ENCODE peak calls at places on chromosome 19, in six cellular contexts. V is thoracic aorta, J is psoas muscle, P is glutamatergic neuron, B is WERI-Rb-1, Y is heart right ventricle. L is an unnamed sample.

GRCh38 chr19:46717034-46717715 is at the start of gene PRKD2:
- DNase-seq in P (peak), B (peak), Y (peak), J (peak), V (peak), L (peak)

GRCh38 chr19:3066482-3067049 is 4.3 kb upstream of the TLE5 start:
- DNase-seq in V (no peak), P (no peak), J (no peak), Y (no peak), B (no peak), L (no peak)

GRCh38 chr19:50269653-50270052 is 59.5 kb downstream of the KCNC3 start:
- DNase-seq in J (no peak), V (no peak), Y (no peak), P (no peak), B (no peak), L (no peak)

GRCh38 chr19:2560369-2560768 is 84.4 kb downstream of the GADD45B start:
- DNase-seq in J (no peak), V (no peak), P (no peak), Y (no peak), B (no peak), L (no peak)

GRCh38 chr19:48627211-48627864 is 8.0 kb downstream of the SPHK2 start:
- DNase-seq in V (no peak), J (no peak), Y (no peak), P (no peak), B (no peak), L (no peak)

GRCh38 chr19:34505321-34506025 is 23.9 kb downstream of the WTIP start:
- DNase-seq in P (no peak), J (no peak), V (no peak), Y (no peak), B (no peak), L (no peak)

GRCh38 chr19:27750697-27751391 is 1462.1 kb downstream of the UQCRFS1 start:
- DNase-seq in P (no peak), J (no peak), Y (no peak), V (no peak), B (no peak), L (no peak)

GRCh38 chr19:49690656-49691242 is at the start of gene CPT1C:
- DNase-seq in V (no peak), P (peak), J (peak), B (peak), Y (peak), L (peak)

GRCh38 chr19:19547674-19548345 is 9.7 kb downstream of the CILP2 start:
- DNase-seq in V (no peak), J (no peak), B (no peak), P (no peak), Y (peak), L (no peak)

GRCh38 chr19:16036397-16036925 is 39.8 kb upstream of the TPM4 start:
- DNase-seq in Y (no peak), B (no peak), V (no peak), P (no peak), J (no peak), L (no peak)

GRCh38 chr19:10018219-10018618 is 4.9 kb downstream of the RDH8 start:
- DNase-seq in P (no peak), J (no peak), V (no peak), Y (no peak), B (no peak), L (no peak)

GRCh38 chr19:51195316-51195586 is 29.6 kb upstream of the CD33 start:
- DNase-seq in Y (no peak), J (no peak), B (no peak), V (no peak), P (no peak), L (no peak)

GRCh38 chr19:49553451-49554271 is 25.9 kb downstream of the RCN3 start:
- DNase-seq in P (no peak), Y (no peak), V (no peak), J (no peak), B (no peak), L (no peak)

GRCh38 chr19:51201712-51202111 is 23.2 kb upstream of the CD33 start:
- DNase-seq in J (no peak), P (no peak), B (no peak), Y (no peak), V (no peak), L (no peak)

GRCh38 chr19:58356971-58357797 is 3.9 kb upstream of the A1BG start:
- DNase-seq in V (no peak), Y (no peak), P (no peak), J (no peak), B (no peak), L (no peak)

GRCh38 chr19:40521276-40521675 is 54.5 kb downstream of the SPTBN4 start:
- DNase-seq in V (no peak), B (peak), P (no peak), Y (no peak), J (no peak), L (no peak)

GRCh38 chr19:47331931-47332547 is at the start of gene C5AR2:
- DNase-seq in P (no peak), V (no peak), J (peak), Y (no peak), B (no peak), L (no peak)

GRCh38 chr19:44969437-44969836 is 14.3 kb downstream of the CLPTM1 start:
- DNase-seq in Y (no peak), J (no peak), V (no peak), B (no peak), P (no peak), L (no peak)

GRCh38 chr19:5941673-5942072 is 27.6 kb downstream of the CAPS start:
- DNase-seq in Y (no peak), B (no peak), J (no peak), P (no peak), V (no peak), L (no peak)

GRCh38 chr19:6216996-6217751 is 62.6 kb downstream of the MLLT1 start:
- DNase-seq in J (no peak), B (peak), V (no peak), Y (peak), P (peak), L (no peak)

GRCh38 chr19:32240316-32240715 is 105.1 kb upstream of the ZNF507 start:
- DNase-seq in J (no peak), B (no peak), P (no peak), V (no peak), Y (no peak), L (no peak)

GRCh38 chr19:41427647-41428480 is 690 bp upstream of the B3GNT8 start:
- DNase-seq in P (peak), Y (peak), B (no peak), V (no peak), J (peak), L (no peak)

GRCh38 chr19:43777163-43777700 is 3.5 kb downstream of the KCNN4 start:
- DNase-seq in V (no peak), B (no peak), P (no peak), Y (no peak), J (no peak), L (no peak)

GRCh38 chr19:34838753-34839431 is 65.9 kb upstream of the ZNF599 start:
- DNase-seq in B (peak), J (peak), P (peak), Y (peak), V (no peak), L (no peak)

GRCh38 chr19:58367698-58368454 is 5.3 kb upstream of the ZNF497 start:
- DNase-seq in V (no peak), J (no peak), Y (no peak), P (no peak), B (no peak), L (no peak)

GRCh38 chr19:46065486-46065885 is 24.7 kb upstream of the IGFL4 start:
- DNase-seq in J (no peak), P (no peak), Y (no peak), V (no peak), B (no peak), L (no peak)

GRCh38 chr19:54173951-54174817 is 1.2 kb upstream of the TMC4 start:
- DNase-seq in J (no peak), V (no peak), P (no peak), B (no peak), Y (no peak), L (no peak)

GRCh38 chr19:50556236-50557008 is 11.8 kb downstream of the LRRC4B start:
- DNase-seq in Y (peak), P (peak), B (peak), J (peak), V (no peak), L (peak)

GRCh38 chr19:3250675-3251074 is 26.2 kb downstream of the CELF5 start:
- DNase-seq in B (peak), V (no peak), J (no peak), Y (no peak), P (peak), L (no peak)

GRCh38 chr19:19334063-19334988 is 13.7 kb downstream of the MAU2 start:
- DNase-seq in J (no peak), B (no peak), Y (no peak), P (no peak), V (no peak), L (no peak)

GRCh38 chr19:16037424-16038195 is 38.7 kb upstream of the TPM4 start:
- DNase-seq in B (no peak), Y (no peak), V (no peak), P (no peak), J (no peak), L (no peak)

GRCh38 chr19:29596885-29597525 is 9.1 kb upstream of the POP4 start:
- DNase-seq in B (peak), P (no peak), J (no peak), Y (no peak), V (no peak), L (no peak)

GRCh38 chr19:6532244-6532999 is 1.6 kb downstream of the TNFSF9 start:
- DNase-seq in Y (no peak), B (no peak), V (no peak), J (no peak), P (no peak), L (no peak)

DNA sequence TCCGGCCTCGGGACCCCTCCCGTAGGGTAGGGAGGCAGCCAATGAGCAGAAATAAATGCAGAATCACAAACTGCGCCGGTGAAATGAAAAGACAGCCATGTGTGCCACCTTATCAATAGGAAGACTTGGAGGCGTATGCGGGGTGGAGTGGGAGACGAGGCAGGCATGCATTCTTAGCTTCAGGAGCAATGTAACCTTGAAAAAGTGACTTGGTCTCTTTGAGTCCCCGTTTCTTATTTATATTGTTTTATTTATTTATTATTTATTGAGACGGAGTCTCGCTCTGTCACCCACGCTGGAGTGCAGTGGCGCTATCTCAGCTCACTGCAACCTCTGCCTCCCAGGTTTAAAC is 16.0 kb downstream of the SSC5D start:
- DNase-seq in J (no peak), P (no peak), V (no peak), B (no peak), Y (no peak), L (no peak)
- TF ChIP-seq CTCF in J (no peak), P (peak), V (no peak), B (no peak), Y (no peak), L (no peak)

DNA sequence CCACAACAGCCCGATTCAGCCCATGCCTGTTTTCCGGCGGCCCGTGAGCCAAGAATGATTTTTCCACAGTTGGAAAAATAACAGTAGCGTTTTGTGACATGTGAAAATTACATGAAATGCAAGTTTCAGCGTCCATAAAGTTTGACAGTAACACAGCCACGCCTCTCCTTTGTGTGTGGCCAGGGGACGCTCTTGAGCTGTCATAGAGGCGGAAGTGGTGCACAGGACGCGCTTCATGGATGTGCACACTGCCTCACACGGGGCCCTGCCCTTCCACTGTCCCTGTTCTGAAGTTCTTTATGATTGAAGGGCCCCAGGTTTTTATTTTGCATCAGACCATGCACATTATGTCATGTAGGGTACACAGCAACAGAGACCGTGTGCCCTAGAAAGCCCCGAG is 12.4 kb upstream of the ELAVL1 start:
- DNase-seq in V (no peak), Y (no peak), P (no peak), J (no peak), B (peak), L (no peak)
- TF ChIP-seq CTCF in V (no peak), Y (no peak), P (no peak), J (peak), B (peak), L (no peak)

GRCh38 chr19:11361037-11361770 is 6.0 kb downstream of the PLPPR2 start:
- DNase-seq in Y (peak), B (peak), J (no peak), P (peak), V (no peak), L (no peak)
- TF ChIP-seq CTCF in Y (no peak), B (no peak), J (no peak), P (peak), V (no peak), L (no peak)

GRCh38 chr19:18160792-18161690 is 8.1 kb downstream of the PIK3R2 start:
- DNase-seq in V (no peak), J (peak), Y (peak), P (peak), B (peak), L (peak)
- TF ChIP-seq CTCF in V (peak), J (peak), Y (peak), P (peak), B (peak), L (peak)

GRCh38 chr19:14871619-14872230 is 14.2 kb downstream of the OR7A17 start:
- DNase-seq in V (no peak), J (no peak), P (no peak), Y (no peak), B (no peak), L (no peak)
- TF ChIP-seq CTCF in V (no peak), J (peak), P (peak), Y (peak), B (no peak), L (peak)

DNA sequence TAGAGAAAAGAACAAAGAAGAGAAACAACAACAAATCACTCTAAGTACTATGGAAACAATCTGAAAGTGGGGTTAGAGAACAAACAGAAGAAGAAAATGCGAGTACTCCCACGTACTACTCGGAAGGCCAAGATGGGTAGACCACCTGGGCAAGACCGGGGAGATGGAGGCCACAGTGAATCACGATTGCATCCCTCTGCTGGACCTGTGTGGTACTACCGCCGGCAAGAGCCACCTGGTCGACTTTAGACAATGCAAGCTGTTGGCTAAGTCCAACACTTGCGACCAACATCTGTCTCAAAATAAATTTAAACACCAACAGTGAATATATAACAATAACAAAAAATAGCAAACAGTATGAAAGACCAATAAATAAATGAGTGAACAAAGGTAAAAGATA is 45.5 kb upstream of the ZNF91 start:
- DNase-seq in Y (no peak), P (peak), V (no peak), B (peak), J (no peak), L (no peak)
- TF ChIP-seq CTCF in Y (peak), P (peak), V (peak), B (peak), J (peak), L (no peak)

DNA sequence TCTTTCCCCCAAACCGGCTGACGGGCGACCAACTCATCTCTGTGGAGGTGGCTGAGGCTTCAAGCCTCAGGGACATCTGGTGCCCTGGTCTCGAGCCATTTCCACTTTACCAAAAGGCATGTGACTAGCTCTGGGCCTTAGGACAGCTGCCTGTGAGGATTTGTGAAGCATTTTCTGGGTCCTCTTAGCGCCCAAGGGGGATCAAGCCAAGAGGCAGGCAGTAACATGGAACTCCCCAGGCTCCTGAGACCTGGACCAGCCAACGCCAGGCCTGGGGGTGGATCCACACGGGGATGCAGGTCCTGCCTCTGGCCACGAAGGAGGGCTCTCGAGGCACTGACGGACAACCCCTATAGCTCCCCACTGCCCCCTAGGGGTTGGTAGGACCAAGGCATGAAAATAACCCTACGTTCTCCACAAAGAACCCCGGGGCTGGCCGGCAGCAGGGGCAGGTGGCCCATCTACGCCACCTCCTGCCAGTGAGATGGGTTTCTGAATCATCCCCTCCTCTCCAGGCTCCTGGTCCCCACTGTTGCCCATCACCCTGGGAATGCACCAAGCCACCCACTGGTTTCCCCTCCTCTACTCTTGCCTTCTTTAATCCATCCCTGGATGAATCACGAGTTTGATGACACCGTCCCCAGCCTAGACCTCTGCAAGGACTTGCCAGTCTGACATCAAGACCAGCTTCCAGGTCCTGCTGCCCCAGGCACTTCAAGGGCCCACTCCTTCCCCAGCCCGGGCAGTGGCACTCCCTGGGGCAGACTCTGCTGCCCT is 7.0 kb upstream of the MYDGF start:
- DNase-seq in V (no peak), B (peak), Y (no peak), J (peak), P (peak), L (no peak)
- TF ChIP-seq CTCF in V (peak), B (peak), Y (peak), J (peak), P (peak), L (peak)

GRCh38 chr19:4267901-4268815 is 10.9 kb upstream of the SHD start:
- DNase-seq in B (no peak), V (no peak), P (no peak), Y (no peak), J (no peak), L (no peak)
- TF ChIP-seq CTCF in B (no peak), V (no peak), P (peak), Y (no peak), J (no peak), L (no peak)

GRCh38 chr19:17180997-17181702 is 34.0 kb upstream of the USE1 start:
- DNase-seq in Y (no peak), J (no peak), B (no peak), P (no peak), V (no peak), L (no peak)

GRCh38 chr19:17184381-17184841 is 30.7 kb upstream of the USE1 start:
- DNase-seq in V (no peak), B (no peak), Y (no peak), J (no peak), P (no peak), L (no peak)

GRCh38 chr19:17183271-17183757 is 31.8 kb upstream of the USE1 start:
- DNase-seq in B (no peak), V (no peak), P (no peak), Y (no peak), J (no peak), L (no peak)

GRCh38 chr19:17185590-17185989 is 29.6 kb upstream of the USE1 start:
- DNase-seq in B (no peak), V (no peak), Y (no peak), J (no peak), P (no peak), L (no peak)

DNA sequence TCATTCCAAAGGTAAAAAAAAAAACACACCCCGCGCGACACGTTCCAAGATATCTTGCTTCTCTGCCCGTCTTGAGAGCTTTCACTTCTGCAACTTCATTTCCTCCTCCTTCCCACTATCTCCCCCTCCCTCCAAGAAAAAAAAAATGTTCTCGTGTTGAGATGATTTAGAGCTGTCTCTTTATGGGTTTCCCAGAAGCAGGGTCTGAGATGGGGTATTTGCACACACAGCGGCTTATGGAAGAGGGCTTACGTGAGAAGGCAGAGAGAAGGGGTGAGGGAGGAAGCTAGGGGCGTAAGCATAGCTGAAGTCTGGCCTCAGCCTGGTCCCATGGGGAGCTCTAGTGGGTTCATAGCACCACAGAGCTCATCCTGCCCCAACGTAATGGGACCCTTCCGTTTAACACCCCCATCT is 31.3 kb upstream of the USE1 start:
- DNase-seq in B (no peak), V (no peak), Y (no peak), P (no peak), J (no peak), L (no peak)
- TF ChIP-seq CTCF in B (no peak), V (no peak), Y (no peak), P (no peak), J (no peak), L (no peak)

GRCh38 chr19:11451942-11452813 is 16.7 kb downstream of the PRKCSH start:
- DNase-seq in P (peak), J (no peak), V (no peak), B (peak), Y (no peak), L (no peak)
- TF ChIP-seq CTCF in P (no peak), J (no peak), V (no peak), B (peak), Y (no peak), L (peak)